ENCODE peak calls at places on chromosome 20, in nine cellular contexts. J is PC-9; R is ELR; A is glutamatergic neuron; N is NB4; E is H9; U is adrenal gland; Z is stimulated activated CD4-positive, alpha-beta T cell treated with anti-CD3 and anti-CD28 coated beads, Interleukin-1b, Interleukin-23, amount 100 ng/mL, for 1 hour; V is epithelial cell of prostate. K is an unnamed sample.

GRCh38 chr20:36216314-36217025 is 19.8 kb upstream of the AAR2 start:
- DNase-seq in E (no peak), V (no peak), N (no peak), R (no peak), A (no peak), U (no peak), Z (no peak), J (no peak), K (no peak)

GRCh38 chr20:50595988-50596693 is 86.0 kb downstream of the PTPN1 start:
- DNase-seq in N (no peak), Z (no peak), R (peak), E (peak), J (no peak), A (no peak), V (no peak), U (peak), K (no peak)

GRCh38 chr20:46359233-46359751 is 47.1 kb downstream of the ELMO2 start:
- DNase-seq in U (no peak), N (peak), J (no peak), E (no peak), V (no peak), R (no peak), A (no peak), Z (no peak), K (no peak)

GRCh38 chr20:1562622-1563021 is 5.1 kb upstream of the SIRPD start:
- DNase-seq in U (no peak), N (peak), V (no peak), R (no peak), E (no peak), A (no peak), Z (no peak), J (no peak), K (no peak)

GRCh38 chr20:18031888-18032509 is 25.7 kb downstream of the OVOL2 start:
- DNase-seq in E (no peak), A (no peak), U (no peak), V (no peak), N (no peak), Z (no peak), R (no peak), J (no peak), K (no peak)

GRCh38 chr20:6863355-6863754 is 95.9 kb downstream of the BMP2 start:
- DNase-seq in J (no peak), U (no peak), Z (no peak), E (no peak), A (no peak), V (no peak), R (no peak), N (no peak), K (no peak)

GRCh38 chr20:2118783-2119182 is 17.2 kb downstream of the STK35 start:
- DNase-seq in U (no peak), V (no peak), Z (no peak), R (peak), J (peak), E (no peak), A (no peak), N (peak), K (no peak)

GRCh38 chr20:50678213-50678898 is 13.0 kb downstream of the RIPOR3 start:
- DNase-seq in Z (no peak), A (no peak), U (peak), V (no peak), R (no peak), J (peak), E (no peak), N (peak), K (no peak)

GRCh38 chr20:50111120-50111828 is 1.7 kb downstream of the UBE2V1 start:
- DNase-seq in U (peak), Z (peak), J (peak), A (no peak), V (no peak), E (no peak), N (no peak), R (peak), K (peak)

GRCh38 chr20:52812231-52812847 is 159.8 kb upstream of the TSHZ2 start:
- DNase-seq in A (no peak), N (peak), R (no peak), U (peak), Z (no peak), V (no peak), J (no peak), E (no peak), K (no peak)

GRCh38 chr20:1086273-1087213 is 31.9 kb upstream of the PSMF1 start:
- DNase-seq in J (no peak), N (no peak), R (no peak), A (no peak), E (no peak), Z (no peak), U (no peak), V (no peak), K (no peak)

GRCh38 chr20:63536241-63536977 is 767 bp downstream of the PTK6 start:
- DNase-seq in A (peak), J (peak), N (peak), Z (no peak), V (no peak), U (no peak), R (peak), E (no peak), K (peak)

GRCh38 chr20:62201173-62202082 is 18.6 kb downstream of the MTG2 start:
- DNase-seq in N (no peak), A (peak), R (no peak), E (no peak), V (no peak), J (no peak), U (no peak), Z (no peak), K (no peak)

GRCh38 chr20:20440473-20440872 is 72.6 kb downstream of the INSM1 start:
- DNase-seq in U (no peak), R (no peak), Z (no peak), V (no peak), N (no peak), E (no peak), A (no peak), J (no peak), K (no peak)

GRCh38 chr20:22577515-22578220 is 6.7 kb downstream of the FOXA2 start:
- DNase-seq in V (no peak), E (peak), A (peak), J (no peak), N (no peak), Z (no peak), R (no peak), U (no peak), K (no peak)

GRCh38 chr20:20685635-20686034 is 26.8 kb downstream of the RALGAPA2 start:
- DNase-seq in E (no peak), A (no peak), U (no peak), Z (no peak), J (no peak), V (no peak), N (no peak), R (no peak), K (peak)

GRCh38 chr20:26208296-26209091 is 511.8 kb upstream of the ZNF337 start:
- DNase-seq in Z (peak), N (no peak), A (peak), R (no peak), V (no peak), U (peak), E (peak), J (no peak), K (no peak)

GRCh38 chr20:25276533-25277050 is 28.7 kb downstream of the PYGB start:
- DNase-seq in J (no peak), N (no peak), E (no peak), Z (no peak), U (no peak), V (no peak), A (peak), R (no peak), K (no peak)

GRCh38 chr20:50019466-50020256 is 36.9 kb downstream of the SNAI1 start:
- DNase-seq in E (no peak), R (no peak), Z (no peak), U (peak), V (peak), J (peak), N (no peak), A (no peak), K (no peak)

GRCh38 chr20:36644032-36644712 is 1.8 kb downstream of the SLA2 start:
- DNase-seq in Z (peak), U (no peak), J (no peak), A (no peak), V (no peak), E (no peak), R (no peak), N (no peak), K (no peak)

GRCh38 chr20:50388733-50389436 is 121.3 kb upstream of the PTPN1 start:
- DNase-seq in U (no peak), A (no peak), N (no peak), Z (no peak), J (no peak), R (no peak), V (no peak), E (no peak), K (no peak)

GRCh38 chr20:18839507-18840247 is 26.1 kb downstream of the SCP2D1 start:
- DNase-seq in A (no peak), N (peak), E (no peak), R (no peak), Z (no peak), U (no peak), J (no peak), V (no peak), K (no peak)

GRCh38 chr20:57882451-57883161 is 172.8 kb upstream of the PMEPA1 start:
- DNase-seq in N (no peak), J (no peak), V (no peak), Z (no peak), E (no peak), R (peak), U (no peak), A (no peak), K (peak)

GRCh38 chr20:37295001-37295400 is 5.5 kb downstream of the MANBAL start:
- DNase-seq in N (peak), E (no peak), U (peak), A (no peak), J (peak), Z (no peak), R (peak), V (peak), K (peak)

GRCh38 chr20:5402903-5403531 is 86.3 kb upstream of the PROKR2 start:
- DNase-seq in N (peak), V (no peak), Z (no peak), J (no peak), R (peak), E (peak), A (peak), U (peak), K (peak)

GRCh38 chr20:47224300-47224791 is 132.2 kb downstream of the ZMYND8 start:
- DNase-seq in N (no peak), R (no peak), E (no peak), A (no peak), Z (no peak), J (no peak), U (no peak), V (no peak), K (no peak)

GRCh38 chr20:48697845-48698491 is 129.8 kb downstream of the PREX1 start:
- DNase-seq in V (peak), Z (no peak), R (peak), E (no peak), U (peak), A (no peak), J (peak), N (no peak), K (peak)

GRCh38 chr20:59724457-59725366 is 120.4 kb downstream of the PHACTR3 start:
- DNase-seq in V (no peak), U (no peak), J (no peak), Z (no peak), A (no peak), N (no peak), E (no peak), R (no peak), K (no peak)

GRCh38 chr20:63641792-63642517 is 11.3 kb downstream of the STMN3 start:
- DNase-seq in J (peak), E (peak), Z (peak), U (peak), N (peak), A (peak), V (peak), R (peak), K (peak)

GRCh38 chr20:57485770-57486169 is 39.2 kb downstream of the CTCFL start:
- DNase-seq in R (no peak), N (no peak), J (no peak), Z (no peak), V (no peak), E (no peak), A (no peak), U (no peak), K (no peak)

K was measured in AG10803.